ENCODE peak calls at places on chromosomes 13 and 19, in six cellular contexts. B is ovary, K is IMR-90, L is transverse colon, Q is neural progenitor cell, T is tibial artery. F is an unnamed sample.

GRCh38 chr19:46021531-46022041 is 1.3 kb downstream of the PGLYRP1 start:
- DNase-seq in Q (no peak), L (peak), T (no peak), B (no peak), K (no peak), F (peak)

GRCh38 chr13:113023217-113023597 is 54.2 kb downstream of the MCF2L start:
- DNase-seq in Q (no peak), L (no peak), B (no peak), T (no peak), K (no peak), F (no peak)

GRCh38 chr19:1000095-1000494 is at the start of gene GRIN3B:
- DNase-seq in K (peak), Q (peak), L (peak), B (no peak), T (no peak), F (peak)

GRCh38 chr13:24148414-24149305 is 11.9 kb upstream of the SPATA13 start:
- DNase-seq in T (no peak), L (peak), Q (no peak), B (no peak), K (peak), F (no peak)

GRCh38 chr19:12331211-12331941 is 2.1 kb downstream of the ZNF563 start:
- DNase-seq in K (no peak), Q (peak), B (no peak), T (no peak), L (peak), F (peak)

GRCh38 chr13:42174344-42175162 is 97.4 kb upstream of the AKAP11 start:
- DNase-seq in T (no peak), B (no peak), K (peak), Q (no peak), L (no peak), F (no peak)

GRCh38 chr13:100532836-100533435 is 55.7 kb downstream of the GGACT start:
- DNase-seq in B (no peak), Q (no peak), T (no peak), L (no peak), K (no peak), F (no peak)

GRCh38 chr19:3210347-3211017 is 14.0 kb upstream of the CELF5 start:
- DNase-seq in K (no peak), Q (peak), L (peak), B (no peak), T (peak), F (peak)

GRCh38 chr19:13460045-13460444 is 46.2 kb downstream of the CACNA1A start:
- DNase-seq in T (no peak), K (no peak), Q (peak), B (no peak), L (no peak), F (no peak)

GRCh38 chr19:15247107-15248014 is 15.1 kb upstream of the EPHX3 start:
- DNase-seq in L (no peak), T (no peak), Q (no peak), K (no peak), B (no peak), F (no peak)

GRCh38 chr13:26344980-26345379 is 91.1 kb downstream of the CDK8 start:
- DNase-seq in Q (no peak), K (peak), L (no peak), T (no peak), B (no peak), F (no peak)

GRCh38 chr13:74732736-74733135 is 598.5 kb upstream of the KLF12 start:
- DNase-seq in T (no peak), L (no peak), K (no peak), B (no peak), Q (no peak), F (no peak)

GRCh38 chr19:50838239-50838638 is 4.9 kb upstream of the KLK15 start:
- DNase-seq in B (no peak), Q (peak), T (no peak), K (no peak), L (no peak), F (no peak)

GRCh38 chr13:102911336-102911735 is 65.5 kb downstream of the ERCC5 start:
- DNase-seq in T (no peak), Q (no peak), B (no peak), L (no peak), K (no peak), F (no peak)

GRCh38 chr13:35465345-35465744 is 11.1 kb downstream of the MAB21L1 start:
- DNase-seq in T (no peak), L (no peak), B (no peak), Q (no peak), K (no peak), F (no peak)

GRCh38 chr13:34459856-34460255 is 482.2 kb upstream of the NBEA start:
- DNase-seq in L (no peak), T (no peak), K (no peak), B (no peak), Q (no peak), F (no peak)

GRCh38 chr19:13783565-13784500 is 9.6 kb downstream of the C19orf53 start:
- DNase-seq in K (no peak), T (no peak), L (no peak), B (no peak), Q (no peak), F (no peak)

GRCh38 chr19:9672893-9673292 is 2.0 kb downstream of the ZNF562 start:
- DNase-seq in Q (no peak), K (no peak), L (no peak), T (no peak), B (no peak), F (no peak)

GRCh38 chr19:23823952-23824389 is 65.3 kb upstream of the ZNF681 start:
- DNase-seq in T (no peak), K (no peak), Q (peak), B (no peak), L (peak), F (peak)

GRCh38 chr19:18013621-18014111 is 5.7 kb downstream of the ARRDC2 start:
- DNase-seq in K (no peak), Q (peak), B (no peak), L (no peak), T (no peak), F (no peak)
- H3K4me3 ChIP-seq in K (no peak), Q (no peak), B (no peak), L (no peak), T (no peak), F (no peak)

DNA sequence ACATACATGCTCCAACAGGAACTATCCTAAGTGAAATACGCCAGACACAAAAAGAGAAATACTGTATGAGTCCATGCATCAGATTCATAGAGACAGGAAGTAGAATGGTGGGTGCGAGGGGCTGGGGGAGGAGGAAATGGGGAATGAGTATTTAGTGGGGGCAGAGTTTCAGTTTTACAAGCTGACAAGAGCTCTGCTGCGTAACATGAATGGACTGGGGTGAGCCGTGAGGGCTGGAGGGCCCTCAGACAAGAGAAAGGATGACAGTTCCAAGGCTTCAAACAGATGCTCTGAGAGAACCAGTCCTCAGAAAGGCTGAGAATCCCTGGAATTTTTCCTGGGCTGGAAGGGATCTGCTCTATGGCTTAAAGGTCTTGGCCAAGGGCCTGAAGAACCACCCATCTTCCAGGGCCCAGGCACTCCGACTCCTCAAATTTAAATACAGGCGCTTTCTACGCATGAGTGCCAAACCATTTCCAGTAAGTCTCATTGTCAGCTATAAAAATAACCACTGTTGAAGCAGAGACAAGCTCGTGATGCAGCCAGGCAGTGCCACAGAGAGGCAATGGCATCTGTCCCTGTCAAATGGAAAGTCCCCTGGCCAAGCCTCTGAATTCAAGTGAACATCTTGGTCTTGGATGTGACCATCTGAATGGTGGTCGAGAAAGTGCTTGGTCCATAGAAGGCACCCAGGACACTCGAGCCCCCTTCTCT is 17.5 kb downstream of the KLF2 start:
- DNase-seq in T (peak), L (peak), B (peak), Q (no peak), K (no peak), F (no peak)
- H3K27ac ChIP-seq in T (peak), L (peak), B (no peak), Q (no peak), K (no peak), F (no peak)

GRCh38 chr19:6809262-6809661 is 36.8 kb downstream of the VAV1 start:
- DNase-seq in B (no peak), T (no peak), Q (no peak), L (no peak), K (no peak), F (no peak)

GRCh38 chr19:6812612-6813011 is 40.1 kb downstream of the VAV1 start:
- DNase-seq in L (no peak), Q (no peak), K (no peak), B (no peak), T (no peak), F (no peak)

GRCh38 chr19:6811906-6812305 is 39.4 kb downstream of the VAV1 start:
- DNase-seq in Q (no peak), T (no peak), B (no peak), L (no peak), K (peak), F (peak)

GRCh38 chr19:6813659-6814058 is 41.2 kb downstream of the VAV1 start:
- DNase-seq in K (no peak), T (no peak), B (no peak), L (no peak), Q (no peak), F (no peak)

DNA sequence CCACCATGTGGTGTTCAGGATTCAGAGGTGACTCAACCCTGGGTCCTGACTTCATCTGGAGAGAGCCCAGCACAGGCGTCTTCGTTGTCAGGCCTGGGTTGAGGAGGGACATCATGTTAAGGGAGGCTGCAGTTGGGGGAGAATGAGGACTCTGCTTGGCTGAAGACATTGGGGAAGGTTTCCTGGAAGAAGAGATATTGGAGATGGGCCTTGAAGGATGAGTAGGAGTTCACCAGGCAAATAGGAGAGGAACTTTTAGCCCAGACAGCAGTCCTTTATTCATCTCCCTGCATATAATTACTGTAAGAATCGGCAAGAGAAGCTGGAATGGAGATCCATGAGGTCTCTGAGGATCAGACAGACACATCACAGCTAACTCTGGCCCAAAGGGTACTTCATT is 38.9 kb downstream of the VAV1 start:
- DNase-seq in Q (no peak), K (no peak), T (no peak), L (no peak), B (no peak), F (no peak)
- H3K4me3 ChIP-seq in Q (no peak), K (no peak), T (no peak), L (no peak), B (no peak), F (no peak)

DNA sequence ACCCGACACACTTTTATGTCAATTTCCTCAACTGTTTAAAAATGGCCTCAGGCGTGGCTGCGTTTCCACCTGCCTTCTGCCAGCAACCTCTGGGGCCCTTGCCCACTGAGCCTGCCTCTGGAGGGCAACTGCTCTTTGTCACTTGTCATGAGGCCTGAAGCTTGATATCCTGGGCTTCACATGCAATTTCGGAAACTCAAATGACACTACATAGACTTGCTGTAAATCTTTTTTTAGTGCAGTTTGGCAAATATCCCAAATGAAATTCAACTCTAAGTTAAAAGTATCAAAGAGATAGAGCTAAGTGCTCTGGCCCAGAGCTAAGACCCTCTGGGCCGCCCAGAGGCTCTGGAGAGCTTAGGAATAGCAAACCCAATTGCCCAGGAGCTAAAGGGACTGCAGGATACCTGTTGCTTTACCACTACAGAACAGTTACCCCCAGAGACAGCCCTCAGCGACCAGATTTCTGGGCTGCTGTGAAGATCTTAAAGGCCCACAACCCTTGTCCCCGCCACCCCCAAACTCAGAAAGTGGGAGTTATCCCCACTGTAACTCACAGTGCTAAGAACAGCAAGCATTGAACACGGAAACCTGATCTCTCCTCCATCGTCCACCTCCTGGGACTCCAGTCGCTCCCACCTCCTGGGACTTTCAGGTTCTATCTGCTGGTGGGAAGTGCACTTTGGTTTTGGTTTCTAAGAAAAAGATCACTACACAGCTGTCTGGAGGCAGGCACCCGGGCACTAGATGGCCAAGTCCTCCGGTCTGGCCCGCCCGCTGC is 19.4 kb downstream of the GJA3 start:
- DNase-seq in B (no peak), K (no peak), L (no peak), T (no peak), Q (no peak), F (no peak)
- H3K27ac ChIP-seq in B (no peak), K (no peak), L (no peak), T (no peak), Q (no peak), F (no peak)

DNA sequence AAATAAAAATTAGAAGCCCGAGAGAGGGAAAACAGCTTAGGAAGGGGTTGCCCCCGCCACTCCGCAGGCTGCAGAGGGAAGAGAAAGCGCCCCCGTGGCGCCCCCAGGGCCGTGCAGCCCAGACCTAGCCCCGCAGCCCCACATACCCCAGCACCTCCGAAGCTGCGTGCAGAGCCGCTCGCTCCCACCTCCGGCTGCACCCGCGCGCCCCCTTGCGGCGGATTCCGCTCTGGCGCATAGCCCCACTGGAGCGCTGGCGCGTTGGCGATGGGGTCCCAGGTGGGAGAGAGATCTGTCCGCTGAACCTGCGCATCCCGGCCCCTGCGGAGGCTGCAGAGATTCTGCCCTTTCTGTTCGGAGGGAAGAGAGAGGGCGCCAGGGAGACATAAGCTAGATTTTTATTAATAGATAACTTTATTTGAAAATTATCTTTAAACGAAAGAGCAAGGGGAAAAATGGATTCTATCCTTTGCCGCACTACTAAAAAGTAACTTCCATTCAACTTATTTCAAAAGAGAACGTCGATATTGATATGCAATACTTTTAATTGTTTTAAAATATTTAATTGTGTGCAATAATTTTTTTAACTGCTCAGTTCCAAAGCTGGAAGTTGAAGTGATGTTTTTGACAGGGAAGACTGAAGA is 11.7 kb upstream of the CLN5 start:
- DNase-seq in B (peak), Q (peak), L (peak), T (peak), K (peak), F (peak)
- H3K4me3 ChIP-seq in B (peak), Q (no peak), L (no peak), T (peak), K (peak), F (no peak)

GRCh38 chr13:39410089-39410901 is 192.7 kb downstream of the LHFPL6 start:
- DNase-seq in K (peak), B (peak), Q (no peak), L (no peak), T (no peak), F (no peak)
- H3K27ac ChIP-seq in K (no peak), B (no peak), Q (no peak), L (no peak), T (peak), F (no peak)

GRCh38 chr19:35134601-35135091 is at the start of gene LGI4:
- DNase-seq in B (no peak), K (no peak), Q (peak), L (no peak), T (no peak), F (peak)
- H3K4me3 ChIP-seq in B (peak), K (no peak), Q (peak), L (no peak), T (peak), F (peak)

DNA sequence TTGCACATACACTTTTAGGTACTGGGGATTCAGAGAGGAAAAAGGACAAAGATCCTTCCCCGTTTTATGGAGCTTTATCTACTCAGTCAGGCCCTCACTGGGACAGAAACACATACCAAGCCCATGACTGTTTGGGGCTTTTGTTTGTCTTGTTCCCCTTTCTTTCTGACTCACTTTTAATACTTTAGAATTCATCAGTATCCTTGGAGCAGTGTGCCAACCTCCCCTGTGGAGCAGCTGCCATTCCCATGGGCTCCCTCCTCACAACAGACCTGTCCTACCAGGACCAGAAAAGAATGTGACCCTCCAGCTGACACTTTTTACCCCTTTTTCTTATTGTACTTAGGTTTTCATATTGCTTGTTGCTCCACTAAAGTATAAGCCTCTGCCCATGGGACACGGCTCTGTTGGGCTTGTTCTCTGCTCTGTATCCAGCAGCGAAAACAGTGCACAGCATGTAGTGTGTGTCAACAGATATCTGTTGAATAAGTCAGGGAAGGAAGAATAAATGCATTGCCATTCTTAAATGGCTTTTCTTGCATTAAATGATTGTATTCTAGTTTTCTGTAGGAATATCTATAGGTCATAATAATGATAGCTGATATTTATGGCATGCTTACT is 431.1 kb downstream of the EFNB2 start:
- DNase-seq in L (no peak), B (no peak), K (peak), Q (peak), T (no peak), F (no peak)
- H3K27ac ChIP-seq in L (no peak), B (no peak), K (peak), Q (no peak), T (no peak), F (no peak)